ENCODE peak calls at places on chromosome 18, in four cellular contexts. U is cardiac muscle cell, O is NCI-H82, E is T1000. Y is an unnamed sample.

GRCh38 chr18:76006151-76006550 is 488.9 kb downstream of the ZNF516 start:
- DNase-seq in U (no peak), E (no peak), O (peak; percentile 15), Y (no peak)

GRCh38 chr18:23106575-23106974 is 28.7 kb upstream of the CABLES1 start:
- DNase-seq in O (no peak), U (no peak), E (peak; percentile 80), Y (peak; percentile 79)

GRCh38 chr18:14781671-14782070 is 33.7 kb downstream of the ANKRD30B start:
- DNase-seq in O (no peak), E (no peak), U (no peak), Y (no peak)

GRCh38 chr18:48801728-48802542 is 148.8 kb downstream of the SMAD7 start:
- DNase-seq in E (no peak), O (no peak), U (no peak), Y (no peak)

GRCh38 chr18:61606068-61606660 is 272.9 kb downstream of the CDH20 start:
- DNase-seq in O (peak; percentile 19), E (no peak), U (peak; percentile 54), Y (no peak)

GRCh38 chr18:38706373-38706772 is 1140.8 kb upstream of the CELF4 start:
- DNase-seq in E (no peak), U (peak; percentile 14), O (no peak), Y (no peak)

GRCh38 chr18:33326975-33327374 is 113.5 kb downstream of the CCDC178 start:
- DNase-seq in O (no peak), U (no peak), E (no peak), Y (no peak)

GRCh38 chr18:60020107-60020925 is 120.5 kb downstream of the PMAIP1 start:
- DNase-seq in O (peak; percentile 23), U (no peak), E (no peak), Y (no peak)

GRCh38 chr18:24068945-24069693 is 54.6 kb downstream of the TTC39C start:
- DNase-seq in U (no peak), E (no peak), O (no peak), Y (no peak)

GRCh38 chr18:79507546-79508480 is 112.1 kb downstream of the NFATC1 start:
- DNase-seq in E (no peak), O (no peak), U (no peak), Y (peak; percentile 24)

GRCh38 chr18:56421641-56422040 is 216.8 kb downstream of the TXNL1 start:
- DNase-seq in O (no peak), E (no peak), U (no peak), Y (no peak)

GRCh38 chr18:59267511-59268126 is 5.6 kb downstream of the RAX start:
- DNase-seq in E (no peak), U (no peak), O (peak; percentile 29), Y (no peak)

GRCh38 chr18:2894841-2895370 is 48.1 kb downstream of the EMILIN2 start:
- DNase-seq in O (peak; percentile 94), E (no peak), U (no peak), Y (no peak)

GRCh38 chr18:53991805-53992204 is 232.7 kb downstream of the MBD2 start:
- DNase-seq in O (no peak), U (no peak), E (no peak), Y (no peak)

GRCh38 chr18:37741012-37741586 is 175.5 kb upstream of the CELF4 start:
- DNase-seq in E (no peak), O (no peak), U (no peak), Y (no peak)

GRCh38 chr18:3066391-3067079 is 53.6 kb upstream of the LPIN2 start:
- DNase-seq in O (peak; percentile 32), U (no peak), E (no peak), Y (no peak)

GRCh38 chr18:40555914-40556313 is 1399.1 kb upstream of the PIK3C3 start:
- DNase-seq in U (no peak), E (no peak), O (no peak), Y (no peak)

GRCh38 chr18:57273194-57273593 is 79.2 kb upstream of the ST8SIA3 start:
- DNase-seq in E (no peak), O (no peak), U (no peak), Y (no peak)

GRCh38 chr18:61085036-61085435 is 248.2 kb upstream of the CDH20 start:
- DNase-seq in U (no peak), E (no peak), O (no peak), Y (no peak)

GRCh38 chr18:13406049-13406615 is 187.6 kb downstream of the LDLRAD4 start:
- DNase-seq in E (no peak), O (no peak), U (no peak), Y (no peak)

GRCh38 chr18:42174909-42175308 is 219.9 kb downstream of the PIK3C3 start:
- DNase-seq in E (no peak), U (peak; percentile 54), O (no peak), Y (peak; percentile 38)

GRCh38 chr18:48476550-48476917 is 62.3 kb upstream of the CTIF start:
- DNase-seq in U (no peak), E (no peak), O (no peak), Y (no peak)

GRCh38 chr18:35836932-35837331 is 135.5 kb upstream of the RMP24 start:
- DNase-seq in O (no peak), U (no peak), E (no peak), Y (no peak)

GRCh38 chr18:63956755-63957154 is 7.7 kb downstream of the HMSD start:
- DNase-seq in E (no peak), U (no peak), O (no peak), Y (no peak)

GRCh38 chr18:44909191-44909719 is 228.6 kb downstream of the SETBP1 start:
- DNase-seq in E (no peak), O (peak; percentile 35), U (no peak), Y (no peak)